ENCODE peak calls at places on chromosome 1, in nine cellular contexts. G, L, Z, O, H, C, T, M and K are unnamed samples.

GRCh38 chr1:9250586-9251381 is 16.2 kb downstream of the H6PD start:
- DNase-seq in G (no peak), L (no peak), Z (no peak), O (no peak), H (no peak), C (no peak), T (no peak), M (no peak), K (no peak)

GRCh38 chr1:176778056-176778455 is 315.1 kb downstream of the PAPPA2 start:
- DNase-seq in G (no peak), L (no peak), Z (no peak), O (no peak), H (no peak), C (no peak), T (no peak), M (no peak), K (no peak)

GRCh38 chr1:145994391-145995120 is 1.8 kb downstream of the TXNIP start:
- DNase-seq in G (no peak), L (peak; percentile 36), Z (no peak), O (no peak), H (no peak), C (no peak), T (no peak), M (no peak), K (no peak)

GRCh38 chr1:28507646-28508434 is 2.0 kb downstream of the RCC1 start:
- DNase-seq in G (peak; percentile 21), L (no peak), Z (no peak), O (no peak), H (no peak), C (no peak), T (no peak), M (no peak), K (no peak)

GRCh38 chr1:84847253-84848247 is 45.5 kb downstream of the LPAR3 start:
- DNase-seq in G (peak; percentile 99), L (no peak), Z (peak; percentile 94), O (no peak), H (no peak), C (no peak), T (no peak), M (no peak), K (peak; percentile 98)

GRCh38 chr1:25369241-25369640 is 31.1 kb downstream of the TMEM50A start:
- DNase-seq in G (no peak), L (no peak), Z (no peak), O (no peak), H (no peak), C (no peak), T (no peak), M (no peak), K (no peak)

GRCh38 chr1:41833519-41834000 is 85.2 kb downstream of the HIVEP3 start:
- DNase-seq in G (no peak), L (no peak), Z (no peak), O (no peak), H (no peak), C (no peak), T (no peak), M (no peak), K (no peak)

GRCh38 chr1:203282720-203283542 is 22.4 kb upstream of the BTG2 start:
- DNase-seq in G (no peak), L (no peak), Z (no peak), O (no peak), H (no peak), C (no peak), T (peak; percentile 10), M (no peak), K (no peak)

GRCh38 chr1:179115181-179115580 is 33.3 kb downstream of the TOR3A start:
- DNase-seq in G (no peak), L (no peak), Z (no peak), O (no peak), H (no peak), C (no peak), T (no peak), M (no peak), K (no peak)

GRCh38 chr1:55050283-55050682 is 10.9 kb downstream of the PCSK9 start:
- DNase-seq in G (peak; percentile 76), L (no peak), Z (no peak), O (no peak), H (no peak), C (no peak), T (no peak), M (no peak), K (no peak)

GRCh38 chr1:245484176-245484575 is 329.4 kb downstream of the KIF26B start:
- DNase-seq in G (no peak), L (no peak), Z (no peak), O (no peak), H (no peak), C (no peak), T (no peak), M (no peak), K (no peak)

GRCh38 chr1:1307261-1307907 is 346 bp downstream of the ACAP3 start:
- DNase-seq in G (no peak), L (no peak), Z (peak; percentile 53), O (no peak), H (no peak), C (no peak), T (no peak), M (peak; percentile 48), K (no peak)

GRCh38 chr1:113608371-113608770 is 150.9 kb downstream of the PHTF1 start:
- DNase-seq in G (no peak), L (no peak), Z (no peak), O (no peak), H (no peak), C (no peak), T (no peak), M (no peak), K (no peak)

GRCh38 chr1:39182804-39183203 is 21.7 kb upstream of the MACF1 start:
- DNase-seq in G (no peak), L (no peak), Z (no peak), O (no peak), H (no peak), C (no peak), T (no peak), M (no peak), K (no peak)